ENCODE peak calls at places on chromosomes 3 and 15, in five cellular contexts. F is NCI-H1105 treated with DMSO at 0.1 percent for 48 hours, E is amniotic epithelial cell, I is body of pancreas, L is AG08395. S is an unnamed sample.

GRCh38 chr15:80072285-80072684 is 12.8 kb downstream of the ZFAND6 start:
- DNase-seq in L (peak), I (peak), E (peak), F (peak), S (no peak)

GRCh38 chr3:14699643-14700042 is 24.7 kb downstream of the C3orf20 start:
- DNase-seq in I (no peak), L (no peak), F (no peak), E (no peak), S (no peak)

GRCh38 chr3:112117826-112118571 is 15.0 kb downstream of the GCSAM start:
- DNase-seq in L (no peak), I (peak), F (no peak), E (no peak), S (no peak)

GRCh38 chr3:28726840-28727239 is 378.2 kb upstream of the AZI2 start:
- DNase-seq in F (peak), E (peak), L (peak), I (peak), S (peak)

GRCh38 chr3:101146946-101147345 is 153.7 kb upstream of the ABI3BP start:
- DNase-seq in I (no peak), L (no peak), F (no peak), E (no peak), S (no peak)

GRCh38 chr3:99651561-99651960 is 13.2 kb downstream of the COL8A1 start:
- DNase-seq in I (peak), E (peak), F (no peak), L (peak), S (no peak)

GRCh38 chr3:176939022-176939817 is 258.1 kb downstream of the TBL1XR1 start:
- DNase-seq in F (peak), I (peak), E (peak), L (peak), S (peak)

GRCh38 chr15:63904042-63904441 is 70.3 kb upstream of the HERC1 start:
- DNase-seq in I (no peak), L (no peak), E (no peak), F (no peak), S (no peak)

GRCh38 chr15:27804569-27805260 is 294.4 kb downstream of the OCA2 start:
- DNase-seq in E (no peak), L (no peak), F (no peak), I (no peak), S (no peak)

GRCh38 chr3:170425491-170426239 is 7.0 kb downstream of the CLDN11 start:
- DNase-seq in I (no peak), F (no peak), L (no peak), E (no peak), S (no peak)

GRCh38 chr15:92463826-92464225 is 70.1 kb downstream of the ST8SIA2 start:
- DNase-seq in I (no peak), E (no peak), L (peak), F (no peak), S (no peak)

GRCh38 chr15:38076806-38077205 is 142.4 kb downstream of the TMCO5A start:
- DNase-seq in E (no peak), F (no peak), L (peak), I (no peak), S (no peak)

GRCh38 chr3:10974131-10974530 is 18.4 kb upstream of the SLC6A1 start:
- DNase-seq in I (no peak), L (no peak), E (no peak), F (no peak), S (no peak)

GRCh38 chr3:160447544-160447943 is 2.0 kb downstream of the TRIM59 start:
- DNase-seq in F (no peak), L (no peak), I (no peak), E (peak), S (no peak)

GRCh38 chr15:40929730-40930429 is 740 bp downstream of the DLL4 start:
- DNase-seq in L (peak), E (peak), I (peak), F (peak), S (peak)

GRCh38 chr3:128297401-128298138 is 144.3 kb downstream of the EEFSEC start:
- DNase-seq in L (peak), F (no peak), E (no peak), I (peak), S (no peak)

GRCh38 chr3:47399016-47399415 is 18.2 kb downstream of the PTPN23 start:
- DNase-seq in L (no peak), I (no peak), F (no peak), E (no peak), S (no peak)

GRCh38 chr3:10352146-10352911 is 31.4 kb upstream of the SEC13 start:
- DNase-seq in E (peak), F (no peak), I (no peak), L (no peak), S (no peak)

GRCh38 chr15:51163843-51164242 is 69.1 kb upstream of the TNFAIP8L3 start:
- DNase-seq in L (no peak), I (no peak), E (no peak), F (no peak), S (no peak)

GRCh38 chr3:126452213-126452612 is 23.5 kb downstream of the ZXDC start:
- DNase-seq in I (no peak), E (no peak), L (no peak), F (no peak), S (no peak)

GRCh38 chr15:25787855-25788521 is 75.1 kb downstream of the ATP10A start:
- DNase-seq in E (no peak), L (peak), I (peak), F (no peak), S (peak)

GRCh38 chr3:114418724-114419543 is 125.1 kb downstream of the TIGIT start:
- DNase-seq in F (peak), L (peak), E (peak), I (peak), S (no peak)

GRCh38 chr15:48060396-48060795 is 60.4 kb upstream of the SLC24A5 start:
- DNase-seq in F (no peak), L (no peak), E (no peak), I (no peak), S (no peak)

GRCh38 chr15:63987979-63988378 is 58.3 kb downstream of the DAPK2 start:
- DNase-seq in F (no peak), E (no peak), L (no peak), I (no peak), S (no peak)

GRCh38 chr3:191762323-191762960 is 301.5 kb downstream of the PYDC2 start:
- DNase-seq in I (no peak), L (peak), E (peak), F (no peak), S (no peak)

GRCh38 chr3:43953814-43954241 is 263.1 kb downstream of the ABHD5 start:
- DNase-seq in F (no peak), I (no peak), E (peak), L (peak), S (no peak)

GRCh38 chr15:66004618-66005262 is 135.4 kb downstream of the RAB11A start:
- DNase-seq in F (no peak), I (peak), L (peak), E (peak), S (no peak)

GRCh38 chr15:98025237-98025636 is 64.7 kb downstream of the ARRDC4 start:
- DNase-seq in I (no peak), E (no peak), F (no peak), L (peak), S (no peak)

GRCh38 chr15:43209059-43209824 is 11.6 kb downstream of the EPB42 start:
- DNase-seq in L (peak), F (no peak), E (no peak), I (peak), S (no peak)

GRCh38 chr3:67593761-67594234 is 60.6 kb downstream of the SUCLG2 start:
- DNase-seq in F (no peak), L (peak), E (peak), I (no peak), S (no peak)

GRCh38 chr15:71186971-71187960 is 72.0 kb downstream of the THSD4 start:
- DNase-seq in L (no peak), I (no peak), E (no peak), F (no peak), S (peak)

GRCh38 chr3:46481636-46482035 is 16.1 kb upstream of the RTP3 start:
- DNase-seq in I (no peak), L (peak), E (no peak), F (no peak), S (no peak)

GRCh38 chr3:66989241-66989640 is 8.9 kb upstream of the KBTBD8 start:
- DNase-seq in F (no peak), L (no peak), E (no peak), I (no peak), S (no peak)

GRCh38 chr3:160691962-160692361 is 15.0 kb downstream of the ARL14 start:
- DNase-seq in I (no peak), E (no peak), F (no peak), L (no peak), S (no peak)

GRCh38 chr3:193655827-193656433 is 62.9 kb downstream of the OPA1 start:
- DNase-seq in F (no peak), L (no peak), E (no peak), I (no peak), S (no peak)

GRCh38 chr3:10357592-10358308 is 36.8 kb upstream of the SEC13 start:
- DNase-seq in I (peak), E (peak), L (peak), F (no peak), S (no peak)

GRCh38 chr3:188749010-188749617 is 422.7 kb upstream of the TPRG1 start:
- DNase-seq in F (no peak), L (no peak), E (peak), I (peak), S (no peak)

GRCh38 chr3:123740391-123740822 is 143.7 kb downstream of the MYLK start:
- DNase-seq in F (no peak), E (peak), L (no peak), I (no peak), S (no peak)